ENCODE peak calls at places on chromosome 12, in nine cellular contexts. P is WTC11, D is omental fat pad, C is heart left ventricle, W is psoas muscle, F is D721Med, M is mammary epithelial cell, Z is heart right ventricle, R is HCT116. O is an unnamed sample.

GRCh38 chr12:104910196-104910840 is 47.8 kb downstream of the SLC41A2 start:
- DNase-seq in P (no peak), D (no peak), C (no peak), W (no peak), F (no peak), M (peak; percentile 61), Z (no peak), R (no peak), O (no peak)

GRCh38 chr12:81668475-81668874 is 90.7 kb downstream of the PPFIA2 start:
- DNase-seq in P (no peak), D (no peak), C (no peak), W (no peak), F (no peak), M (peak; percentile 87), Z (no peak), R (peak; percentile 26), O (no peak)

GRCh38 chr12:115850924-115851323 is 426.6 kb downstream of the MED13L start:
- DNase-seq in P (no peak), D (no peak), C (no peak), W (no peak), F (no peak), M (no peak), Z (no peak), R (no peak), O (no peak)

GRCh38 chr12:129351481-129351880 is 498.2 kb downstream of the GLT1D1 start:
- DNase-seq in P (no peak), D (no peak), C (no peak), W (no peak), F (no peak), M (no peak), Z (no peak), R (no peak), O (no peak)

GRCh38 chr12:57135939-57136338 is 7.7 kb downstream of the LRP1 start:
- DNase-seq in P (peak; percentile 54), D (no peak), C (peak; percentile 77), W (peak; percentile 89), F (no peak), M (no peak), Z (peak; percentile 80), R (no peak), O (peak; percentile 22)

GRCh38 chr12:53427905-53428594 is 4.4 kb downstream of the AMHR2 start:
- DNase-seq in P (no peak), D (no peak), C (no peak), W (no peak), F (no peak), M (peak; percentile 98), Z (no peak), R (peak; percentile 80), O (no peak)

GRCh38 chr12:26113853-26114719 is 10.8 kb downstream of the BHLHE41 start:
- DNase-seq in P (peak; percentile 84), D (peak; percentile 88), C (peak; percentile 96), W (peak; percentile 98), F (peak; percentile 55), M (peak; percentile 93), Z (peak; percentile 96), R (peak; percentile 78), O (peak; percentile 67)

GRCh38 chr12:2974560-2974971 is 15.4 kb downstream of the TEAD4 start:
- DNase-seq in P (peak; percentile 50), D (no peak), C (no peak), W (no peak), F (no peak), M (no peak), Z (no peak), R (no peak), O (no peak)

GRCh38 chr12:24649209-24649608 is 299.7 kb downstream of the BCAT1 start:
- DNase-seq in P (no peak), D (no peak), C (no peak), W (no peak), F (no peak), M (no peak), Z (no peak), R (no peak), O (no peak)

GRCh38 chr12:84361651-84362551 is 550.7 kb downstream of the SLC6A15 start:
- DNase-seq in P (no peak), D (no peak), C (no peak), W (peak; percentile 41), F (no peak), M (no peak), Z (no peak), R (no peak), O (no peak)

GRCh38 chr12:107107381-107107780 is 14.0 kb upstream of the CRY1 start:
- DNase-seq in P (no peak), D (no peak), C (no peak), W (no peak), F (no peak), M (no peak), Z (no peak), R (no peak), O (no peak)

GRCh38 chr12:62078020-62078419 is 182.2 kb upstream of the USP15 start:
- DNase-seq in P (no peak), D (no peak), C (no peak), W (no peak), F (no peak), M (no peak), Z (no peak), R (no peak), O (no peak)

GRCh38 chr12:111606651-111607232 is 7.6 kb upstream of the ATXN2 start:
- DNase-seq in P (no peak), D (no peak), C (no peak), W (no peak), F (no peak), M (no peak), Z (no peak), R (no peak), O (no peak)

GRCh38 chr12:115135800-115136211 is 451.8 kb upstream of the TBX3 start:
- DNase-seq in P (no peak), D (no peak), C (peak; percentile 35), W (peak; percentile 57), F (no peak), M (no peak), Z (peak; percentile 70), R (no peak), O (no peak)

GRCh38 chr12:100234166-100234565 is 32.7 kb downstream of the DEPDC4 start:
- DNase-seq in P (no peak), D (no peak), C (no peak), W (no peak), F (no peak), M (peak; percentile 34), Z (peak; percentile 29), R (no peak), O (no peak)

GRCh38 chr12:52772727-52773126 is 4.4 kb downstream of the KRT76 start:
- DNase-seq in P (no peak), D (no peak), C (no peak), W (no peak), F (no peak), M (no peak), Z (no peak), R (no peak), O (no peak)

GRCh38 chr12:88298761-88299242 is 156.7 kb downstream of the TMTC3 start:
- DNase-seq in P (no peak), D (no peak), C (no peak), W (no peak), F (no peak), M (peak; percentile 95), Z (no peak), R (peak; percentile 70), O (no peak)

GRCh38 chr12:58310828-58311273 is 369.5 kb downstream of the ATP23 start:
- DNase-seq in P (no peak), D (no peak), C (no peak), W (no peak), F (no peak), M (peak; percentile 97), Z (no peak), R (peak; percentile 66), O (no peak)

GRCh38 chr12:51846911-51847829 is 1.3 kb downstream of the FIGNL2 start:
- DNase-seq in P (peak; percentile 64), D (no peak), C (peak; percentile 73), W (no peak), F (peak; percentile 94), M (no peak), Z (peak; percentile 64), R (no peak), O (peak; percentile 59)

GRCh38 chr12:59874781-59875180 is 279.0 kb downstream of the SLC16A7 start:
- DNase-seq in P (no peak), D (no peak), C (no peak), W (no peak), F (no peak), M (no peak), Z (no peak), R (no peak), O (no peak)

GRCh38 chr12:45219621-45220020 is 3.7 kb downstream of the ANO6 start:
- DNase-seq in P (no peak), D (no peak), C (no peak), W (no peak), F (no peak), M (no peak), Z (no peak), R (no peak), O (no peak)

GRCh38 chr12:92144045-92144630 is 1.5 kb downstream of the BTG1 start:
- DNase-seq in P (peak; percentile 62), D (no peak), C (peak; percentile 79), W (peak; percentile 64), F (no peak), M (peak; percentile 90), Z (peak; percentile 84), R (peak; percentile 66), O (peak; percentile 60)

DNA sequence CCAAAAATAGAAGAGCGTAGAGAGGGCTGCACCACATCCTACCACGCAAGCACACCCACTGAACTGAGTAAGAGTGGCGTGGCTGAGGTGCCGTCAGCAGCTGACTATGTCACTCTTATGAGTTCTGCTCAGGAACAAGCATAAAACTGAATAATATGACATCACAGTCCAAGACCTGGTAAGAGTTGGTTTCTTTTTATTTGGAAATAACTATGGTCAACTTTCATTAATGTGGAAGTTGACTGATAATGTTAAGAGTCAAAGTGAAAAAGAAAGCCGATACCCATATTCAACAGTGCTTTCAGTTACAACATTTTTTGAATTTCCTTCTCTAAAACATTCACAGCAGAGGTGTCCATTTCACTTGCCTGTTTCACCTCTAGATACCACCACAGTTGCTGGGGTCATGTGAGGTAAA is 44.6 kb downstream of the GNS start:
- DNase-seq in P (no peak), D (no peak), C (no peak), W (no peak), F (no peak), M (no peak), Z (no peak), R (no peak), O (no peak)
- TF ChIP-seq CTCF in P (no peak), D (no peak), C (no peak), W (no peak), F (no peak), M (no peak), Z (no peak), R (no peak), O (no peak)

GRCh38 chr12:76346798-76347420 is 1.3 kb downstream of the BBS10 start:
- DNase-seq in P (no peak), D (no peak), C (peak; percentile 25), W (no peak), F (no peak), M (peak; percentile 55), Z (peak; percentile 35), R (no peak), O (no peak)
- TF ChIP-seq CTCF in P (no peak), D (no peak), C (peak; percentile 53), W (no peak), F (peak; percentile 43), M (peak; percentile 49), Z (peak; percentile 42), R (peak; percentile 25), O (peak; percentile 51)

GRCh38 chr12:79407671-79408622 is 282.8 kb downstream of the PAWR start:
- DNase-seq in P (peak; percentile 64), D (no peak), C (peak; percentile 21), W (no peak), F (no peak), M (peak; percentile 81), Z (peak; percentile 37), R (peak; percentile 63), O (peak; percentile 9)
- TF ChIP-seq CTCF in P (peak; percentile 27), D (no peak), C (peak; percentile 71), W (peak; percentile 28), F (peak; percentile 58), M (peak; percentile 90), Z (peak; percentile 48), R (peak; percentile 54), O (peak; percentile 80)

GRCh38 chr12:120639771-120640721 is at the start of gene CABP1:
- DNase-seq in P (peak; percentile 85), D (no peak), C (no peak), W (peak; percentile 60), F (no peak), M (no peak), Z (no peak), R (no peak), O (peak; percentile 54)
- TF ChIP-seq CTCF in P (no peak), D (no peak), C (peak; percentile 32), W (no peak), F (peak; percentile 25), M (no peak), Z (peak; percentile 32), R (peak; percentile 35), O (peak; percentile 59)

O was measured in neural crest cell.